ENCODE peak calls at places on chromosomes 2 and 18, in eight cellular contexts. Y is heart left ventricle; L is brain microvascular endothelial cell; A is esophagus squamous epithelium; V is vagina; H is mammary epithelial cell; I is neural progenitor cell; Z is CD8-positive, alpha-beta T cell. J is an unnamed sample. For H3K27me3, the result is how much of the 10 kb centered on the place peaks cover.

GRCh38 chr2:217988014-217988839 is 14.6 kb downstream of the TNS1 start:
- DNase-seq in V (no peak), I (peak), Y (peak), H (peak), L (peak), A (no peak), Z (peak), J (peak)

GRCh38 chr2:110858135-110858737 is 125.9 kb downstream of the ACOXL start:
- DNase-seq in V (no peak), Y (no peak), L (no peak), A (no peak), H (no peak), Z (peak), I (no peak), J (no peak)

GRCh38 chr2:240629419-240629967 is 4.2 kb downstream of the GPR35 start:
- DNase-seq in Z (no peak), H (no peak), I (no peak), A (no peak), Y (no peak), L (no peak), V (no peak), J (no peak)

GRCh38 chr18:23703057-23703986 is 14.1 kb downstream of the LAMA3 start:
- DNase-seq in Z (no peak), I (peak), Y (no peak), V (no peak), H (peak), L (peak), A (no peak), J (peak)

GRCh38 chr2:181573140-181573736 is 83.7 kb downstream of the CERKL start:
- DNase-seq in Z (no peak), L (peak), H (peak), I (peak), A (no peak), V (no peak), Y (no peak), J (peak)

GRCh38 chr18:3384664-3385189 is 65.2 kb upstream of the TGIF1 start:
- DNase-seq in Y (no peak), Z (no peak), V (no peak), H (no peak), L (no peak), A (no peak), I (no peak), J (no peak)

GRCh38 chr18:1488957-1489356 is 584.3 kb downstream of the ADCYAP1 start:
- DNase-seq in L (no peak), Y (no peak), A (no peak), H (no peak), Z (no peak), I (no peak), V (no peak), J (no peak)

GRCh38 chr2:73730810-73731209 is 6.3 kb downstream of the TPRKB start:
- DNase-seq in H (no peak), Y (no peak), V (no peak), L (no peak), A (no peak), Z (no peak), I (no peak), J (no peak)

GRCh38 chr2:69643602-69644505 is at the start of gene AAK1:
- DNase-seq in I (peak), H (peak), L (peak), V (no peak), Y (peak), A (peak), Z (peak), J (peak)

GRCh38 chr2:39696072-39696471 is 30.4 kb downstream of the TMEM178A start:
- DNase-seq in V (no peak), H (peak), Z (no peak), I (no peak), Y (no peak), L (peak), A (no peak), J (peak)

GRCh38 chr2:78992451-78992806 is 33.1 kb upstream of the REG3G start:
- DNase-seq in Y (no peak), I (peak), L (no peak), H (no peak), V (no peak), A (no peak), Z (no peak), J (no peak)

GRCh38 chr2:205387350-205388045 is 294.8 kb upstream of the NRP2 start:
- DNase-seq in Y (no peak), H (no peak), A (no peak), V (no peak), L (no peak), I (no peak), Z (no peak), J (no peak)

GRCh38 chr18:22564036-22564435 is 146.3 kb upstream of the CTAGE1 start:
- DNase-seq in I (no peak), L (peak), A (no peak), Z (no peak), V (no peak), H (peak), Y (no peak), J (peak)

GRCh38 chr2:162090109-162090508 is 16.1 kb upstream of the DPP4 start:
- DNase-seq in I (peak), Z (no peak), Y (no peak), A (no peak), V (no peak), H (no peak), L (no peak), J (peak)

GRCh38 chr2:36356990-36357505 is 1.5 kb downstream of the CRIM1 start:
- DNase-seq in V (no peak), L (no peak), Y (no peak), I (peak), A (no peak), H (peak), Z (no peak), J (peak)

GRCh38 chr18:24369420-24369819 is 28.2 kb downstream of the OSBPL1A start:
- DNase-seq in V (no peak), Y (no peak), L (no peak), A (no peak), I (no peak), H (no peak), Z (no peak), J (no peak)

GRCh38 chr2:172735646-172736418 is at the start of gene RAPGEF4:
- DNase-seq in I (peak), A (no peak), Y (no peak), H (no peak), V (no peak), L (no peak), Z (no peak), J (no peak)

GRCh38 chr18:11989174-11989573 is 7.9 kb downstream of the IMPA2 start:
- DNase-seq in A (no peak), I (no peak), Y (no peak), Z (no peak), H (no peak), L (no peak), V (no peak), J (no peak)

GRCh38 chr2:238973038-238973772 is 125.3 kb downstream of the TWIST2 start:
- DNase-seq in L (no peak), Z (no peak), A (no peak), Y (no peak), V (no peak), I (no peak), H (no peak), J (no peak)

GRCh38 chr2:69907216-69907615 is 7.7 kb upstream of the MXD1 start:
- DNase-seq in H (no peak), A (no peak), V (no peak), Z (no peak), L (no peak), I (no peak), Y (no peak), J (no peak)

GRCh38 chr2:177726853-177727465 is 334.4 kb downstream of the AGPS start:
- DNase-seq in I (no peak), Z (no peak), A (no peak), Y (no peak), V (no peak), L (no peak), H (no peak), J (no peak)

GRCh38 chr2:74739733-74740241 is 85.7 kb downstream of the SEMA4F start:
- DNase-seq in A (no peak), I (no peak), L (no peak), Z (no peak), H (no peak), V (no peak), Y (no peak), J (no peak)

GRCh38 chr18:23515911-23516546 is 12.7 kb downstream of the RMC1 start:
- DNase-seq in H (peak), Z (peak), Y (no peak), V (no peak), L (peak), I (peak), A (peak), J (peak)

GRCh38 chr2:187299122-187299906 is 148.7 kb downstream of the CALCRL start:
- DNase-seq in I (no peak), L (no peak), H (no peak), Y (peak), Z (no peak), V (no peak), A (no peak), J (peak)

DNA sequence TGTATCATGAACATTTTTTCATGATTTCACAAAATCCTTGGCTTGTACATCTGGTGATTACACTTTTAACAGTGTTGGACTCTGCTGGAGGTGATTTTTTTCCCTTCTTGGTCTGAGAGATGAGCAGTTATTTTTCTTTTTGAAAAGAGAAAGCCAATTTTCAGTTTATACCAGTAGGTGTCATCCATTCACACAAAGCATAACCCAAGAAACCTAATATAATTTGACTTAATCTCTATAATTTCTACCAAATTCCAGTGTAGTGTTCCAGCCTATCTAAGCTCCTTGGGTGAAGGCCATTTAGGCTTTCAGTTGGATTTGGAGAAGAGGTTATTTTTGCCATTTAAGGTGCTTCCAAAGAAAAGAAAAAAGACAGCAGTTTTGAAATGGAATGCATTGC is 7.7 kb upstream of the ICOS start:
- DNase-seq in Z (no peak), L (no peak), Y (no peak), A (no peak), H (no peak), V (no peak), I (no peak), J (peak)
- TF ChIP-seq CTCF in Z (peak), L (peak), Y (peak), A (no peak), H (peak), V (no peak), I (peak), J (peak)

GRCh38 chr2:241941691-241942301 is 72.3 kb downstream of the RTP5 start:
- DNase-seq in A (no peak), Y (no peak), V (peak), H (no peak), Z (no peak), I (no peak), L (no peak), J (no peak)
- H3K4me3 ChIP-seq in A (no peak), Y (no peak), V (no peak), H (no peak), Z (no peak), I (no peak), L (no peak), J (no peak)

DNA sequence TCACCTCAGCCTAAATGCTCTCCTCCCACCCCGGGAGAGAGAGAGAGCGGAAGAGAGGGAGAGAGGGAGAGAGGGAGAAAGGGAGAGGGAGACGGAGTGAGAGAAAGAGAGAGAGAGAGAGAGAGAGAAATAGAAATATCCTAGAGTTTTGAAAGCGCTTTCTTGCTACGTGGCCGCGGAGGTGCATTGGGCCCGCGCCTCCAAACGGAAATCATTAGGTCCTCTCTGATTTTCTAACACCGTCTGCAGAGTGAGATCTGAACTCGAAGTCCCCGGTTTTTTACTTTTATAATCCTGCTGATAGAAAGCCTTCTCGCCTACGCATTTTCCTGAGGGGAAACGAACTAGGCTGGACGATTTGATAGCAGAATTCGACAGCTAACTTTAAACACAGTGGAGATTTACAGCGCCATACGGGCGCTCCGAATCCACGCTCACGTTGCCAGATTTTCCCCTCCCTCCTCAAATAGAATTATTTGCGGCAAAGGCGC is 912 bp upstream of the EVX2 start:
- DNase-seq in Z (no peak), H (no peak), A (no peak), Y (no peak), L (no peak), V (no peak), I (no peak), J (no peak)
- H3K27me3 ChIP-seq in Z (half or more), H (half or more), A (half or more), Y (half or more), L (half or more), V (under half), I (half or more), J (half or more)

GRCh38 chr18:36411745-36412168 is 114.2 kb downstream of the FHOD3 start:
- DNase-seq in Z (no peak), Y (no peak), A (no peak), V (no peak), H (no peak), I (peak), L (peak), J (peak)
- TF ChIP-seq CTCF in Z (no peak), Y (no peak), A (no peak), V (no peak), H (peak), I (peak), L (peak), J (peak)